ENCODE peak calls at places on chromosomes 7 and 10, in five cellular contexts. One of them, this sample, is unnamed.

GRCh38 chr7:29275018-29275318 is 80.4 kb downstream of the CHN2 start:
- DNase-seq in IMR-90: no peak
- DNase-seq in fibroblast of lung: no peak
- DNase-seq in BJ: no peak
- DNase-seq in CD8-positive, alpha-beta T cell: no peak
- DNase-seq in this sample: no peak

GRCh38 chr10:60513281-60513680 is 123.6 kb upstream of the ANK3 start:
- DNase-seq in CD8-positive, alpha-beta T cell: no peak
- DNase-seq in BJ: no peak
- DNase-seq in IMR-90: no peak
- DNase-seq in fibroblast of lung: no peak
- DNase-seq in this sample: no peak

GRCh38 chr10:61897671-61898434 is 3.6 kb upstream of the ARID5B start:
- DNase-seq in BJ: no peak
- DNase-seq in CD8-positive, alpha-beta T cell: no peak
- DNase-seq in IMR-90: peak
- DNase-seq in fibroblast of lung: peak
- DNase-seq in this sample: no peak

GRCh38 chr10:77082601-77083252 is 554.9 kb downstream of the KCNMA1 start:
- DNase-seq in fibroblast of lung: no peak
- DNase-seq in BJ: no peak
- DNase-seq in IMR-90: peak
- DNase-seq in CD8-positive, alpha-beta T cell: no peak
- DNase-seq in this sample: no peak

GRCh38 chr7:41816111-41816510 is 113.2 kb upstream of the INHBA start:
- DNase-seq in BJ: no peak
- DNase-seq in CD8-positive, alpha-beta T cell: no peak
- DNase-seq in IMR-90: no peak
- DNase-seq in fibroblast of lung: peak
- DNase-seq in this sample: no peak

GRCh38 chr7:49703876-49704275 is 69.6 kb upstream of the VWC2 start:
- DNase-seq in CD8-positive, alpha-beta T cell: no peak
- DNase-seq in IMR-90: no peak
- DNase-seq in BJ: no peak
- DNase-seq in fibroblast of lung: no peak
- DNase-seq in this sample: no peak

GRCh38 chr7:139776486-139777303 is 1.1 kb downstream of the HIPK2 start:
- DNase-seq in CD8-positive, alpha-beta T cell: peak
- DNase-seq in IMR-90: peak
- DNase-seq in BJ: no peak
- DNase-seq in fibroblast of lung: peak
- DNase-seq in this sample: no peak

GRCh38 chr10:110647136-110647430 is 2.9 kb downstream of the RBM20 start:
- DNase-seq in CD8-positive, alpha-beta T cell: no peak
- DNase-seq in fibroblast of lung: no peak
- DNase-seq in IMR-90: peak
- DNase-seq in BJ: no peak
- DNase-seq in this sample: no peak

GRCh38 chr10:110636932-110637557 is 7.1 kb upstream of the RBM20 start:
- DNase-seq in BJ: no peak
- DNase-seq in fibroblast of lung: no peak
- DNase-seq in IMR-90: no peak
- DNase-seq in CD8-positive, alpha-beta T cell: no peak
- DNase-seq in this sample: no peak

GRCh38 chr7:129783097-129783919 is 169.5 kb downstream of the UBE2H start:
- DNase-seq in BJ: no peak
- DNase-seq in fibroblast of lung: no peak
- DNase-seq in CD8-positive, alpha-beta T cell: no peak
- DNase-seq in IMR-90: no peak
- DNase-seq in this sample: no peak

GRCh38 chr7:98808751-98809460 is 60.9 kb downstream of the TMEM130 start:
- DNase-seq in fibroblast of lung: no peak
- DNase-seq in IMR-90: no peak
- DNase-seq in CD8-positive, alpha-beta T cell: no peak
- DNase-seq in BJ: no peak
- DNase-seq in this sample: no peak

GRCh38 chr7:33534830-33535229 is 370.5 kb upstream of the BMPER start:
- DNase-seq in IMR-90: peak
- DNase-seq in CD8-positive, alpha-beta T cell: no peak
- DNase-seq in fibroblast of lung: peak
- DNase-seq in BJ: peak
- DNase-seq in this sample: no peak

GRCh38 chr10:132516771-132517725 is 20.5 kb upstream of the INPP5A start:
- DNase-seq in BJ: peak
- DNase-seq in CD8-positive, alpha-beta T cell: no peak
- DNase-seq in IMR-90: peak
- DNase-seq in fibroblast of lung: peak
- DNase-seq in this sample: peak

GRCh38 chr10:100817268-100817839 is 72.0 kb downstream of the PAX2 start:
- DNase-seq in IMR-90: no peak
- DNase-seq in CD8-positive, alpha-beta T cell: no peak
- DNase-seq in fibroblast of lung: no peak
- DNase-seq in BJ: no peak
- DNase-seq in this sample: no peak

GRCh38 chr10:102410427-102411073 is 8.0 kb downstream of the PSD start:
- DNase-seq in CD8-positive, alpha-beta T cell: peak
- DNase-seq in BJ: no peak
- DNase-seq in fibroblast of lung: peak
- DNase-seq in IMR-90: no peak
- DNase-seq in this sample: no peak

GRCh38 chr10:69715156-69715898 is 85.3 kb downstream of the FAM241B start:
- DNase-seq in IMR-90: peak
- DNase-seq in fibroblast of lung: peak
- DNase-seq in CD8-positive, alpha-beta T cell: no peak
- DNase-seq in BJ: no peak
- DNase-seq in this sample: peak

GRCh38 chr7:80637453-80637852 is 989 bp upstream of the CD36 start:
- DNase-seq in BJ: no peak
- DNase-seq in IMR-90: no peak
- DNase-seq in CD8-positive, alpha-beta T cell: no peak
- DNase-seq in fibroblast of lung: no peak
- DNase-seq in this sample: no peak

GRCh38 chr10:59894114-59894513 is 12.2 kb downstream of the CCDC6 start:
- DNase-seq in fibroblast of lung: peak
- DNase-seq in IMR-90: peak
- DNase-seq in CD8-positive, alpha-beta T cell: no peak
- DNase-seq in BJ: no peak
- DNase-seq in this sample: peak

GRCh38 chr7:16851829-16852228 is 30.0 kb downstream of the AGR3 start:
- DNase-seq in IMR-90: no peak
- DNase-seq in BJ: no peak
- DNase-seq in CD8-positive, alpha-beta T cell: no peak
- DNase-seq in fibroblast of lung: no peak
- DNase-seq in this sample: no peak

GRCh38 chr10:68330852-68331454 is 911 bp upstream of the HNRNPH3 start:
- DNase-seq in CD8-positive, alpha-beta T cell: peak
- DNase-seq in IMR-90: peak
- DNase-seq in BJ: no peak
- DNase-seq in fibroblast of lung: peak
- DNase-seq in this sample: no peak

GRCh38 chr7:539731-540411 is 20.2 kb upstream of the PDGFA start:
- DNase-seq in CD8-positive, alpha-beta T cell: no peak
- DNase-seq in IMR-90: peak
- DNase-seq in fibroblast of lung: peak
- DNase-seq in BJ: no peak
- DNase-seq in this sample: no peak

GRCh38 chr7:55022618-55022985 is 3.8 kb downstream of the EGFR start:
- DNase-seq in IMR-90: no peak
- DNase-seq in CD8-positive, alpha-beta T cell: no peak
- DNase-seq in BJ: no peak
- DNase-seq in fibroblast of lung: no peak
- DNase-seq in this sample: no peak
- H3K4me3 ChIP-seq in IMR-90: no peak
- H3K4me3 ChIP-seq in CD8-positive, alpha-beta T cell: no peak
- H3K4me3 ChIP-seq in BJ: no peak
- H3K4me3 ChIP-seq in fibroblast of lung: peak
- H3K4me3 ChIP-seq in this sample: peak

GRCh38 chr7:134787064-134787463 is 7.6 kb downstream of the CALD1 start:
- DNase-seq in IMR-90: no peak
- DNase-seq in fibroblast of lung: no peak
- DNase-seq in CD8-positive, alpha-beta T cell: no peak
- DNase-seq in BJ: no peak
- DNase-seq in this sample: no peak
- H3K4me3 ChIP-seq in IMR-90: no peak
- H3K4me3 ChIP-seq in fibroblast of lung: no peak
- H3K4me3 ChIP-seq in CD8-positive, alpha-beta T cell: no peak
- H3K4me3 ChIP-seq in BJ: no peak
- H3K4me3 ChIP-seq in this sample: no peak

GRCh38 chr10:89302628-89303027 is 782 bp downstream of the IFIT2 start:
- DNase-seq in fibroblast of lung: no peak
- DNase-seq in CD8-positive, alpha-beta T cell: no peak
- DNase-seq in IMR-90: no peak
- DNase-seq in BJ: no peak
- DNase-seq in this sample: no peak
- H3K4me3 ChIP-seq in fibroblast of lung: peak
- H3K4me3 ChIP-seq in CD8-positive, alpha-beta T cell: peak
- H3K4me3 ChIP-seq in IMR-90: no peak
- H3K4me3 ChIP-seq in BJ: peak
- H3K4me3 ChIP-seq in this sample: peak

GRCh38 chr7:44324204-44325126 is 929 bp downstream of the CAMK2B start:
- DNase-seq in IMR-90: no peak
- DNase-seq in CD8-positive, alpha-beta T cell: no peak
- DNase-seq in fibroblast of lung: no peak
- DNase-seq in BJ: no peak
- DNase-seq in this sample: no peak
- H3K4me3 ChIP-seq in IMR-90: no peak
- H3K4me3 ChIP-seq in CD8-positive, alpha-beta T cell: no peak
- H3K4me3 ChIP-seq in fibroblast of lung: no peak
- H3K4me3 ChIP-seq in BJ: no peak
- H3K4me3 ChIP-seq in this sample: no peak

This sample was measured in skeletal muscle cell.